ENCODE peak calls at places on chromosome 19, in six cellular contexts. H is head of caudate nucleus; Z is Kasumi-1; Y is lower leg skin; J is stimulated activated CD4-positive, alpha-beta T cell treated with anti-CD3 and anti-CD28 coated beads, Interleukin-1b, Interleukin-23, amount 100 ng/mL, for 48 hours; E is AG20443. U is an unnamed sample.
A peak's percentile ranks its signal among the peaks of the same experiment; 100 is the strongest.

GRCh38 chr19:49808762-49809154 is 4.3 kb downstream of the FUZ start:
- DNase-seq in E (peak; percentile 97), Y (peak; percentile 99), H (peak; percentile 79), J (peak; percentile 86), Z (no peak), U (peak; percentile 33)

GRCh38 chr19:51690359-51691121 is 2.6 kb upstream of the SPACA6 start:
- DNase-seq in J (peak; percentile 74), H (peak; percentile 21), Y (peak; percentile 91), E (peak; percentile 85), Z (peak; percentile 51), U (peak; percentile 23)

GRCh38 chr19:56107626-56108351 is 13.3 kb downstream of the ZNF787 start:
- DNase-seq in Y (no peak), E (no peak), H (no peak), Z (no peak), J (no peak), U (no peak)

GRCh38 chr19:37506387-37507166 is at the start of gene ZNF793:
- DNase-seq in H (peak; percentile 78), Y (peak; percentile 92), Z (no peak), E (peak; percentile 85), J (peak; percentile 83), U (no peak)

GRCh38 chr19:572891-573825 is 762 bp downstream of the BSG start:
- DNase-seq in H (no peak), E (peak; percentile 78), J (no peak), Y (peak; percentile 93), Z (peak; percentile 21), U (peak; percentile 33)

GRCh38 chr19:56538761-56539263 is at the start of gene ZFP28:
- DNase-seq in H (no peak), Z (no peak), Y (peak; percentile 93), E (peak; percentile 95), J (no peak), U (no peak)

GRCh38 chr19:35868172-35868822 is at the start of gene APLP1:
- DNase-seq in J (peak; percentile 59), Z (peak; percentile 4), E (peak; percentile 91), H (peak; percentile 82), Y (no peak), U (peak; percentile 48)

GRCh38 chr19:45444318-45445041 is 20.8 kb upstream of the ERCC1 start:
- DNase-seq in Z (peak; percentile 54), Y (peak; percentile 99), J (peak; percentile 70), E (peak; percentile 91), H (peak; percentile 86), U (peak; percentile 81)

GRCh38 chr19:58203814-58204475 is 21.1 kb downstream of the ZNF274 start:
- DNase-seq in H (no peak), J (no peak), Y (no peak), Z (no peak), E (no peak), U (no peak)

GRCh38 chr19:11435833-11436313 is 438 bp downstream of the PRKCSH start:
- DNase-seq in Z (no peak), J (peak; percentile 24), Y (no peak), E (peak; percentile 27), H (no peak), U (peak; percentile 50)

GRCh38 chr19:58279042-58279924 is 528 bp downstream of the ZNF8 start:
- DNase-seq in Z (peak; percentile 31), E (peak; percentile 88), H (peak; percentile 45), J (peak; percentile 54), Y (peak; percentile 87), U (peak; percentile 54)

GRCh38 chr19:5170329-5170745 is 170.3 kb downstream of the PTPRS start:
- DNase-seq in H (no peak), Y (no peak), J (peak; percentile 65), Z (no peak), E (no peak), U (peak; percentile 45)

GRCh38 chr19:18322318-18322758 is 538 bp downstream of the LSM4 start:
- DNase-seq in E (peak; percentile 76), J (peak; percentile 55), H (no peak), Z (peak; percentile 32), Y (no peak), U (peak; percentile 83)

GRCh38 chr19:49331616-49332055 is 3.6 kb upstream of the CD37 start:
- DNase-seq in J (peak; percentile 75), Z (peak; percentile 82), H (peak; percentile 63), E (peak; percentile 65), Y (peak; percentile 74), U (peak; percentile 66)

GRCh38 chr19:3482507-3483225 is 575 bp downstream of the SMIM44 start:
- DNase-seq in Z (no peak), J (no peak), H (no peak), E (peak; percentile 57), Y (no peak), U (no peak)

GRCh38 chr19:10692673-10693264 is 8.5 kb upstream of the QTRT1 start:
- DNase-seq in J (no peak), Y (no peak), H (no peak), Z (no peak), E (no peak), U (peak; percentile 50)